ENCODE peak calls at places on chromosomes 1 and 21, in nine cellular contexts. G, T, O, F, Z, N, P, U and A are unnamed samples.

GRCh38 chr1:40302475-40302874 is 14.6 kb downstream of the COL9A2 start:
- DNase-seq in G (no peak), T (no peak), O (no peak), F (no peak), Z (peak; percentile 30), N (no peak), P (no peak), U (no peak), A (no peak)

GRCh38 chr1:81158592-81158991 is 642.1 kb upstream of the ADGRL2 start:
- DNase-seq in G (no peak), T (peak; percentile 56), O (peak; percentile 56), F (no peak), Z (no peak), N (no peak), P (no peak), U (no peak), A (no peak)

GRCh38 chr1:218481116-218481775 is 136.1 kb downstream of the TGFB2 start:
- DNase-seq in G (no peak), T (no peak), O (peak; percentile 77), F (no peak), Z (no peak), N (peak; percentile 57), P (no peak), U (no peak), A (no peak)

GRCh38 chr1:204975021-204975420 is 68.0 kb upstream of the CNTN2 start:
- DNase-seq in G (no peak), T (no peak), O (no peak), F (no peak), Z (no peak), N (no peak), P (no peak), U (no peak), A (no peak)

GRCh38 chr1:36764796-36765195 is 269.5 kb downstream of the GRIK3 start:
- DNase-seq in G (peak; percentile 95), T (no peak), O (no peak), F (no peak), Z (no peak), N (no peak), P (peak; percentile 86), U (no peak), A (no peak)

GRCh38 chr1:172719694-172720138 is 60.8 kb downstream of the FASLG start:
- DNase-seq in G (no peak), T (peak; percentile 42), O (peak; percentile 29), F (peak; percentile 15), Z (no peak), N (peak; percentile 31), P (peak; percentile 38), U (peak; percentile 70), A (no peak)

GRCh38 chr1:76939107-76939816 is 72.0 kb downstream of the ST6GALNAC5 start:
- DNase-seq in G (no peak), T (peak; percentile 27), O (peak; percentile 79), F (no peak), Z (no peak), N (peak; percentile 86), P (no peak), U (no peak), A (no peak)

GRCh38 chr1:41626616-41627375 is 142.3 kb upstream of the EDN2 start:
- DNase-seq in G (no peak), T (no peak), O (peak; percentile 46), F (no peak), Z (no peak), N (peak; percentile 80), P (peak; percentile 25), U (no peak), A (no peak)

GRCh38 chr1:203463469-203464062 is 12.0 kb upstream of the PRELP start:
- DNase-seq in G (peak; percentile 63), T (no peak), O (peak; percentile 74), F (no peak), Z (no peak), N (no peak), P (peak; percentile 46), U (no peak), A (no peak)

GRCh38 chr1:42282024-42282579 is 52.9 kb downstream of the FOXJ3 start:
- DNase-seq in G (no peak), T (peak; percentile 38), O (peak; percentile 57), F (no peak), Z (no peak), N (no peak), P (peak; percentile 71), U (no peak), A (no peak)

GRCh38 chr1:80392529-80392928 is 1386.0 kb upstream of the ADGRL4 start:
- DNase-seq in G (no peak), T (no peak), O (no peak), F (peak; percentile 26), Z (no peak), N (no peak), P (no peak), U (no peak), A (no peak)

GRCh38 chr1:242139437-242139836 is 140.5 kb upstream of the MAP1LC3C start:
- DNase-seq in G (no peak), T (no peak), O (no peak), F (no peak), Z (no peak), N (no peak), P (no peak), U (no peak), A (peak; percentile 3)

GRCh38 chr1:180610556-180611015 is 21.2 kb upstream of the XPR1 start:
- DNase-seq in G (no peak), T (no peak), O (no peak), F (no peak), Z (no peak), N (no peak), P (no peak), U (no peak), A (no peak)

GRCh38 chr1:184828369-184828717 is 73.7 kb upstream of the EDEM3 start:
- DNase-seq in G (no peak), T (no peak), O (no peak), F (no peak), Z (no peak), N (no peak), P (no peak), U (no peak), A (no peak)

GRCh38 chr21:42461881-42462877 is 33.8 kb downstream of the RSPH1 start:
- DNase-seq in G (peak; percentile 78), T (no peak), O (no peak), F (peak; percentile 97), Z (peak; percentile 37), N (no peak), P (no peak), U (no peak), A (peak; percentile 54)

GRCh38 chr1:248807067-248807737 is 18.5 kb downstream of the SH3BP5L start:
- DNase-seq in G (peak; percentile 70), T (peak; percentile 70), O (no peak), F (peak; percentile 29), Z (peak; percentile 76), N (no peak), P (peak; percentile 57), U (peak; percentile 51), A (peak; percentile 64)

GRCh38 chr1:161989801-161990200 is 33.9 kb downstream of the OLFML2B start:
- DNase-seq in G (no peak), T (no peak), O (no peak), F (no peak), Z (no peak), N (no peak), P (no peak), U (no peak), A (no peak)

GRCh38 chr1:219081943-219082925 is 91.4 kb upstream of the LYPLAL1 start:
- DNase-seq in G (no peak), T (no peak), O (no peak), F (no peak), Z (no peak), N (no peak), P (no peak), U (no peak), A (no peak)